ENCODE peak calls at places on chromosomes 2 and 18, in five cellular contexts. L, Q, T, V and N are unnamed samples.
A peak's percentile ranks its signal among the peaks of the same experiment; 100 is the strongest.

GRCh38 chr2:138090330-138090729 is 126.1 kb downstream of the HNMT start:
- DNase-seq in L (peak; percentile 36), Q (no peak), T (no peak), V (no peak), N (peak; percentile 72)

GRCh38 chr2:61214171-61214570 is 52.2 kb downstream of the C2orf74 start:
- DNase-seq in L (no peak), Q (no peak), T (no peak), V (no peak), N (no peak)

GRCh38 chr2:2116657-2117056 is 214.4 kb downstream of the MYT1L start:
- DNase-seq in L (no peak), Q (no peak), T (no peak), V (no peak), N (no peak)

GRCh38 chr2:159737917-159738296 is 25.6 kb downstream of the MARCHF7 start:
- DNase-seq in L (no peak), Q (no peak), T (no peak), V (no peak), N (no peak)

GRCh38 chr18:76422121-76422520 is 72.9 kb downstream of the ZNF516 start:
- DNase-seq in L (no peak), Q (no peak), T (no peak), V (no peak), N (no peak)

GRCh38 chr18:63689064-63689463 is 13.7 kb upstream of the SERPINB11 start:
- DNase-seq in L (no peak), Q (no peak), T (no peak), V (no peak), N (no peak)

GRCh38 chr18:13572721-13573120 is 153.6 kb downstream of the FAM210A start:
- DNase-seq in L (no peak), Q (no peak), T (peak; percentile 41), V (no peak), N (no peak)

GRCh38 chr18:61635901-61636528 is 256.8 kb downstream of the RNF152 start:
- DNase-seq in L (peak; percentile 48), Q (peak; percentile 26), T (peak; percentile 52), V (peak; percentile 2), N (peak; percentile 61)

GRCh38 chr2:73089270-73090030 is 17.9 kb upstream of the SFXN5 start:
- DNase-seq in L (peak; percentile 98), Q (no peak), T (no peak), V (peak; percentile 97), N (peak; percentile 95)

GRCh38 chr18:52278191-52278590 is 61.8 kb upstream of the DCC start:
- DNase-seq in L (no peak), Q (no peak), T (no peak), V (no peak), N (no peak)

GRCh38 chr2:46967990-46968647 is 52.5 kb upstream of the MCFD2 start:
- DNase-seq in L (peak; percentile 90), Q (no peak), T (no peak), V (peak; percentile 85), N (peak; percentile 87)

GRCh38 chr2:109162999-109163398 is 34.0 kb downstream of the SH3RF3 start:
- DNase-seq in L (peak; percentile 52), Q (no peak), T (no peak), V (no peak), N (no peak)